ENCODE peak calls at places on chromosomes 2 and 18, in four cellular contexts. P is tibial nerve, M is heart right ventricle, A is choroid plexus epithelial cell. J is an unnamed sample.

GRCh38 chr2:18754286-18754685 is 164.9 kb upstream of the NT5C1B start:
- DNase-seq in P (no peak), M (no peak), A (no peak), J (no peak)

GRCh38 chr2:3317277-3317685 is 60.3 kb downstream of the EIPR1 start:
- DNase-seq in P (no peak), M (no peak), A (no peak), J (no peak)

GRCh38 chr18:24799720-24800119 is 339.3 kb downstream of the HRH4 start:
- DNase-seq in P (no peak), M (no peak), A (no peak), J (no peak)

GRCh38 chr2:215724171-215724570 is 288.3 kb upstream of the FN1 start:
- DNase-seq in P (no peak), M (no peak), A (no peak), J (no peak)

GRCh38 chr2:10165816-10166488 is 43.4 kb downstream of the RRM2 start:
- DNase-seq in P (no peak), M (no peak), A (no peak), J (no peak)

GRCh38 chr2:217326238-217327022 is 466.6 kb upstream of the TNP1 start:
- DNase-seq in P (no peak), M (no peak), A (no peak), J (no peak)

GRCh38 chr2:239630618-239631286 is 229.9 kb upstream of the HDAC4 start:
- DNase-seq in P (peak), M (no peak), A (peak), J (peak)

GRCh38 chr18:29163596-29163995 is 986.7 kb upstream of the CDH2 start:
- DNase-seq in P (no peak), M (no peak), A (no peak), J (no peak)

GRCh38 chr18:73669299-73669698 is 478.3 kb downstream of the FBXO15 start:
- DNase-seq in P (no peak), M (no peak), A (peak), J (peak)

GRCh38 chr2:64605991-64606494 is 47.7 kb downstream of the SERTAD2 start:
- DNase-seq in P (no peak), M (no peak), A (no peak), J (no peak)

GRCh38 chr18:13932285-13933025 is 17.1 kb upstream of the MC2R start:
- DNase-seq in P (no peak), M (no peak), A (no peak), J (no peak)

GRCh38 chr2:199147216-199147615 is 310.5 kb downstream of the SATB2 start:
- DNase-seq in P (no peak), M (no peak), A (no peak), J (peak)

GRCh38 chr2:234257859-234258561 is 207.5 kb downstream of the SPP2 start:
- DNase-seq in P (peak), M (no peak), A (peak), J (peak)

GRCh38 chr18:30163573-30163972 is 879.0 kb downstream of the DSC3 start:
- DNase-seq in P (no peak), M (no peak), A (no peak), J (no peak)

GRCh38 chr2:174630097-174630496 is 32.5 kb upstream of the WIPF1 start:
- DNase-seq in P (no peak), M (no peak), A (no peak), J (peak)

GRCh38 chr2:205197468-205198129 is 484.7 kb upstream of the NRP2 start:
- DNase-seq in P (no peak), M (no peak), A (no peak), J (no peak)

GRCh38 chr2:53131416-53131815 is 636.2 kb upstream of the CHAC2 start:
- DNase-seq in P (no peak), M (no peak), A (peak), J (peak)

GRCh38 chr2:150567771-150568278 is 80.4 kb upstream of the RND3 start:
- DNase-seq in P (no peak), M (no peak), A (peak), J (peak)

GRCh38 chr2:236815746-236816145 is 246.1 kb downstream of the ACKR3 start:
- DNase-seq in P (no peak), M (no peak), A (no peak), J (no peak)

GRCh38 chr2:204664708-204665121 is 119.4 kb downstream of the PARD3B start:
- DNase-seq in P (no peak), M (no peak), A (peak), J (peak)

DNA sequence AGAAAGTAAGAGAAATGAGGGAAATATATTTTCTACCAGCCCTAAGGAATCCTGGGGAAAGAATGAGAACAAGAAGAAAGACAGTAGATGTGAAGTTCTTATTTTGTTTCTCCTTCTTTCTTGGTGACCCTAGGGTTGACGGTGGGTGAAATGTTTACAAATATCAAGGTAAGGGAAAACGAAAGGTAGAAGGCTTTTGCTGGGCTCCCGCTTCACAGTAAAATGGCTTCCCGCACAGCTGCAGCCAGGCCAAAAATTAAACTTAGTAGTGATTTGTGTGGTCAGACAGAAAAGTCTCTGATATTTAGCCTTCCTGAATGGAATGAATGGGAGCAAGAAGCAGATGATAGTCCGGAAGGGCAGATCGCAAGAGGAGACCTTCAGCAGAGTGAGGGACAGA is 99.1 kb upstream of the COL3A1 start:
- DNase-seq in P (no peak), M (no peak), A (no peak), J (no peak)
- H3K4me3 ChIP-seq in P (no peak), M (no peak), A (no peak), J (no peak)

GRCh38 chr2:162369577-162369976 is 25.6 kb downstream of the GCA start:
- DNase-seq in P (no peak), M (no peak), A (no peak), J (no peak)
- TF ChIP-seq CTCF in P (no peak), M (no peak), A (no peak), J (no peak)

DNA sequence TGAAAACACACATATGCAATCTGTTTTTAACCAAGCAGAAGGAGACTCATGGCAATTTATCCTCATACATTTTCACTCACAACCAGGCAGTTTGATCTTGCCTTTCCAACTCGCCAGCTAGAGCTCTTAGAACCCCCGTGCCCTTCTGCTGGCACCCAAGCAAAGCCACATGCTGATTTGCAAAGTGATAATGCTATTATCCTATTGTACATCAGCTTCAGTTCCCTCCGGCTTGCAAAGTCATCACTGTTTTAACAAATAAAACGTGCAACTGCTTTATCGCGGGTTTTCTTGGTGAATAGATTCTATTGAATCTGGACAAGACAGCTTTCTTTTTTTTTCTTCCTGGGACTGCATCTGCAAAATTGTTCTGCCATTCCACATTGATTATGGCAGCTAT is 314.6 kb downstream of the LNPK start:
- DNase-seq in P (no peak), M (no peak), A (no peak), J (no peak)
- H3K4me3 ChIP-seq in P (no peak), M (no peak), A (no peak), J (no peak)

DNA sequence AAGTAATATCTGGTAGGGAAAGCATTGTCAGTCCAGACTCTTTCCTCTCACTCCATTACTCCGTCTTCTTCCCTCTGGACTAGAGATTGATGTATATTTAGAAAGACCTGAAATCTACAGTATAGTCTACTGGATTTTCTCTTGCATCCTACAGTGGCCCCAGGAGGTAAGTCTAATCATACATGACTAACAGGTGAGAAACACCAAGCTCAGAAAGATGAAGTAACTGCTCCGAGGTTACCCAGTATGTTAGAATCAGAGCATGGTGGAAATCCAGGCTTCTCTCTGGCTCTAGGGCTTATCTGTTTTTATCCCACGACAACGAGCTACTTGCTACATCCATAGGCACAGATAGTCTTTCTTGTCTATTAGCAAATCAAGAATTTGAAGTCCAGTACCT is 484.1 kb downstream of the THSD7B start:
- DNase-seq in P (no peak), M (no peak), A (no peak), J (no peak)
- TF ChIP-seq CTCF in P (no peak), M (no peak), A (no peak), J (no peak)

DNA sequence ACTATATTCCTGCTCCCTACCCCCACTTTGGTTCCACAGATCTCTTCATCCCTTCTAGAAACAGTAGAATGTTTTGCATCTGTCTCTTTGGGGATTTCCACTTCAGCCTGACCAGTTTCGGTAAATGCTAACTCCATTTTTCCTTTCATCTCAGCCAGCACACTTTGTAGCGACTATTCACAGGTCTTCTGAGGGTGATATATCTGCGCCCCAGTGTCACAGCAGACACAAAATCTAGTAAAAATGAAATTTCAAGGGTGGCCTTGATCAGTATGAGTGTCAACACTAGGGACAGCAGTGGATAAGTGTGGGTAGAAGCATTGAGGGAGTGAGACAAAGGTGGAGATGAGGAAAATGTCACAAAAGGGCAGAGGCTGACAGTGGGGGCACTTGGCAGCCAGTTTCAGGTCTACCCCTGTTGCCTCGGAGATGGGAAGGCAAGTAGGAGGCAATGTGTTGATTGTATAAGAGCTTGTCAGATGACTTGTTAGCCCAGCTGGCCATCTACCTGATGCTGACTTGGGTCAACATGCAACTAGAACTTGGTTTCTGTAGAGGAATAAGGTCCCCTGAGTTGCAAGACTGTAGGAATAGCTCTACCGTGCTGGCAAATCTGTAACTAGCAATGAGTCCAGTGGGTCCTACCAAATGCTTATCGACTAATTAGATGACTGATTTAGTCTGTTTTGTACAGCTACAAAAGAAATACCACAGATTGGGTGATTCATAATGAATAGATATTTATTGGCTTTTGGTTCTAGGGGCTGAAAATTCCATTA is 60.7 kb downstream of the CXCR4 start:
- DNase-seq in P (no peak), M (no peak), A (no peak), J (no peak)
- H3K4me3 ChIP-seq in P (no peak), M (no peak), A (no peak), J (no peak)